ENCODE peak calls at places on chromosomes 3 and 15, in five cellular contexts. X, Z, K, U and B are unnamed samples.

GRCh38 chr15:20344601-20345400 is 196.8 kb downstream of the GOLGA6L6 start:
- DNase-seq in U (peak; percentile 15), Z (no peak), K (no peak), X (peak; percentile 6), B (no peak)

GRCh38 chr15:64019764-64020163 is 26.5 kb downstream of the DAPK2 start:
- DNase-seq in K (peak; percentile 45), Z (peak; percentile 64), U (no peak), X (peak; percentile 72), B (no peak)

GRCh38 chr3:104584702-104585101 is 782.0 kb upstream of the ALCAM start:
- DNase-seq in X (peak; percentile 6), K (no peak), Z (no peak), U (no peak), B (no peak)

GRCh38 chr3:184620101-184620798 is 58.7 kb downstream of the EPHB3 start:
- DNase-seq in U (no peak), Z (no peak), X (peak; percentile 5), K (no peak), B (no peak)

GRCh38 chr15:39396979-39397615 is 183.8 kb upstream of the THBS1 start:
- DNase-seq in Z (no peak), X (no peak), K (no peak), U (peak; percentile 41), B (no peak)

GRCh38 chr3:124986153-124987143 is 51.9 kb upstream of the MUC13 start:
- DNase-seq in Z (no peak), U (peak; percentile 23), K (no peak), X (peak; percentile 78), B (peak; percentile 66)

GRCh38 chr3:57752307-57752706 is 3.8 kb upstream of the SLMAP start:
- DNase-seq in U (no peak), Z (no peak), X (peak; percentile 45), K (no peak), B (no peak)

GRCh38 chr3:127052121-127052561 is 69.2 kb downstream of the PLXNA1 start:
- DNase-seq in Z (no peak), K (no peak), X (no peak), U (no peak), B (no peak)

GRCh38 chr3:52077900-52078299 is 21.5 kb upstream of the DUSP7 start:
- DNase-seq in X (no peak), U (no peak), K (no peak), Z (no peak), B (no peak)

GRCh38 chr3:124483915-124484470 is 246.3 kb upstream of the UMPS start:
- DNase-seq in K (no peak), Z (no peak), X (no peak), U (no peak), B (no peak)

GRCh38 chr3:105836533-105836932 is 32.3 kb downstream of the CBLB start:
- DNase-seq in X (no peak), Z (peak; percentile 20), K (peak; percentile 68), U (no peak), B (no peak)

DNA sequence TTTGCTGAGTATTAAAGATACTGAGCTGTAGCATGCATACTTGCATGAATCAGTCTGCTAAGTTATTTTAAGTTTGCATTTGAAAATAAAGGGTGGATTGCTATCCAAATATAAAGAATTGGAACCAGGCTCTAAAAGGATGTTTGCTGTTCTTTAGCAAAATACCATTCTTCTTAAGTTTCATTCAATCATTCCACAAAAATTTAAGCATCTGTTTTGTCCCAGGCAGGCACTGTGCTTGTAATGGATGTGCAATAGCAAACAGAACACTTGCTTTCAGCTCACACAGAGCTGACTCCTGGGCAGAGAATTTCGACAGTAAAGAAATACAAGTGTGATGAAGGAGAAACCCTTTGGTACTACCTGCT is 151.1 kb downstream of the PGPEP1L start:
- DNase-seq in Z (no peak), X (peak; percentile 77), K (no peak), U (no peak), B (no peak)
- H3K4me1 ChIP-seq in Z (peaks cover 49% of the 10 kb centered on the region), X (peaks cover 88% of the 10 kb centered on the region), K (peaks cover 5% of the 10 kb centered on the region), U (no peaks in the 10 kb centered on the region), B (peaks cover 79% of the 10 kb centered on the region)

GRCh38 chr3:8324727-8325126 is 176.9 kb upstream of the LMCD1 start:
- DNase-seq in K (no peak), U (no peak), Z (peak; percentile 27), X (peak; percentile 55), B (peak; percentile 70)
- TF ChIP-seq JUNB in K (no peak), U (no peak), Z (no peak), X (no peak), B (no peak)

DNA sequence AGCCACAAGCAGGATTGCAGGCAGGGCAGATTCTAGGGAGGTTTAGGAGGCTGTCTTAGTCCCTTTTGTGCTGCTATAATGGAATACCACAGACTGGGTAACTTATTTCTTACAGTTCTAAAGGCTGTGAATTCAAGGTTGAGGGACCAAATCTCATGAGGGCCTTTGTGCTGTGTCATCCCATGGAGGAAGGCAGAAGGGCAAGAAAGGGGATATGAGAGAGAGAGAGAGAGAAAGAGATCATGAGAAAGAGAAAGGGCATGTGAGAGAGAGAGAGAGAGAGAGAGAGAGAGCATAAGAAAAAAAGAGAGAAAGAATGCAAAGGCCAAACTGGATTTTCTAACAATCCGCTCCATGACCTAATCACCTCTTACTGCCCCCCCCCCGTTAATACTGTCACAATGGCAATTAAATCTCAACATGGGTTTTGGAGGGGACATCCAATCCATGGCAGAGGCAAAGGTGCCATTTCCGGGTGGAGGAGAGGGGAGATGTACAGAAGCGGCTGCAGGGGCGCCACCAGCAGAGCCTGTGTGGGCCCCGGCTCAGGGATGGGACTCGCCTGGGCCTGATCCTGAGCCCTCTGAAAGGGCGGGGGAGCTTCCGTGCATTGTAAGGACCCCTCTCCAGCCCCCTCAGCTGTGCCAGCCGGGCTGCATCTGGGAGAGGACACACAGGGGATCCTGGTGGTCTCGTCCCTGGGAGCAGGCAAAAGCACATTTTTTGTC is 20.5 kb downstream of the MRPS11 start:
- DNase-seq in K (no peak), X (no peak), U (no peak), Z (no peak), B (peak; percentile 24)
- H3K4me1 ChIP-seq in K (no peaks in the 10 kb centered on the region), X (no peaks in the 10 kb centered on the region), U (no peaks in the 10 kb centered on the region), Z (no peaks in the 10 kb centered on the region), B (peaks cover 28% of the 10 kb centered on the region)

GRCh38 chr3:23304424-23304823 is 101.3 kb downstream of the UBE2E2 start:
- DNase-seq in U (no peak), K (no peak), Z (no peak), X (no peak), B (no peak)

GRCh38 chr3:23301817-23302216 is 98.7 kb downstream of the UBE2E2 start:
- DNase-seq in U (no peak), X (no peak), Z (no peak), K (no peak), B (no peak)

GRCh38 chr3:23303601-23304217 is 100.6 kb downstream of the UBE2E2 start:
- DNase-seq in K (no peak), X (no peak), U (no peak), Z (no peak), B (no peak)

GRCh38 chr3:23302276-23302675 is 99.1 kb downstream of the UBE2E2 start:
- DNase-seq in K (no peak), Z (no peak), U (no peak), X (no peak), B (no peak)
- TF ChIP-seq JUNB in K (no peak), Z (no peak), U (no peak), X (no peak), B (no peak)

GRCh38 chr3:72659609-72660008 is 188.6 kb downstream of the SHQ1 start:
- DNase-seq in U (no peak), K (no peak), X (no peak), Z (no peak), B (no peak)

GRCh38 chr3:72661115-72661457 is 187.2 kb downstream of the SHQ1 start:
- DNase-seq in X (peak; percentile 76), U (no peak), Z (no peak), K (no peak), B (no peak)

GRCh38 chr3:72660270-72661114 is 187.8 kb downstream of the SHQ1 start:
- DNase-seq in K (no peak), X (no peak), Z (no peak), U (no peak), B (no peak)

GRCh38 chr3:72657666-72658065 is 190.6 kb downstream of the SHQ1 start:
- DNase-seq in Z (peak; percentile 40), U (no peak), X (no peak), K (peak; percentile 24), B (no peak)

GRCh38 chr3:72658466-72659100 is 189.7 kb downstream of the SHQ1 start:
- DNase-seq in X (no peak), Z (peak; percentile 40), U (no peak), K (no peak), B (no peak)
- H3K4me1 ChIP-seq in X (peaks cover 26% of the 10 kb centered on the region), Z (peaks cover 40% of the 10 kb centered on the region), U (no peaks in the 10 kb centered on the region), K (no peaks in the 10 kb centered on the region), B (peaks cover 4% of the 10 kb centered on the region)